ENCODE peak calls at places on chromosomes 11 and 22, in four cellular contexts. One of them, this sample, is unnamed.

GRCh38 chr11:13834463-13834862 is 128.1 kb upstream of the SPON1 start:
- DNase-seq in A549: no peak
- DNase-seq in uterus: no peak
- DNase-seq in cardiac fibroblast: no peak
- DNase-seq in this sample: no peak

GRCh38 chr22:30304495-30305244 is 15.4 kb upstream of the CASTOR1 start:
- DNase-seq in cardiac fibroblast: no peak
- DNase-seq in uterus: no peak
- DNase-seq in A549: no peak
- DNase-seq in this sample: no peak

GRCh38 chr11:27912916-27913315 is 195.0 kb downstream of the KIF18A start:
- DNase-seq in cardiac fibroblast: peak
- DNase-seq in uterus: no peak
- DNase-seq in A549: no peak
- DNase-seq in this sample: no peak

GRCh38 chr22:44735518-44736428 is 16.6 kb upstream of the ARHGAP8 start:
- DNase-seq in cardiac fibroblast: peak
- DNase-seq in A549: peak
- DNase-seq in uterus: peak
- DNase-seq in this sample: peak

GRCh38 chr11:110295086-110295485 is 1.3 kb downstream of the RDX start:
- DNase-seq in uterus: no peak
- DNase-seq in cardiac fibroblast: no peak
- DNase-seq in A549: no peak
- DNase-seq in this sample: no peak

GRCh38 chr11:63667993-63668392 is 3.2 kb downstream of the ATL3 start:
- DNase-seq in cardiac fibroblast: peak
- DNase-seq in A549: peak
- DNase-seq in uterus: no peak
- DNase-seq in this sample: no peak

GRCh38 chr11:112499908-112500204 is 239.2 kb upstream of the PLET1 start:
- DNase-seq in cardiac fibroblast: no peak
- DNase-seq in A549: no peak
- DNase-seq in uterus: no peak
- DNase-seq in this sample: no peak

GRCh38 chr22:48263791-48264351 is 1501.4 kb downstream of the TBC1D22A start:
- DNase-seq in uterus: no peak
- DNase-seq in cardiac fibroblast: no peak
- DNase-seq in A549: no peak
- DNase-seq in this sample: no peak

GRCh38 chr22:29071261-29072045 is 1.4 kb upstream of the KREMEN1 start:
- DNase-seq in uterus: peak
- DNase-seq in cardiac fibroblast: peak
- DNase-seq in A549: no peak
- DNase-seq in this sample: no peak

GRCh38 chr11:121253951-121254350 is 38.6 kb upstream of the SC5D start:
- DNase-seq in A549: no peak
- DNase-seq in cardiac fibroblast: no peak
- DNase-seq in uterus: no peak
- DNase-seq in this sample: no peak

GRCh38 chr11:61429346-61429690 is 457 bp downstream of the CPSF7 start:
- DNase-seq in uterus: peak
- DNase-seq in A549: peak
- DNase-seq in cardiac fibroblast: peak
- DNase-seq in this sample: no peak

GRCh38 chr11:34036456-34036855 is 15.1 kb upstream of the CAPRIN1 start:
- DNase-seq in uterus: no peak
- DNase-seq in A549: no peak
- DNase-seq in cardiac fibroblast: no peak
- DNase-seq in this sample: no peak

GRCh38 chr11:85029964-85030363 is 597.2 kb downstream of the DLG2 start:
- DNase-seq in cardiac fibroblast: peak
- DNase-seq in A549: no peak
- DNase-seq in uterus: no peak
- DNase-seq in this sample: no peak

GRCh38 chr11:44327730-44328691 is 18.1 kb upstream of the ALX4 start:
- DNase-seq in uterus: no peak
- DNase-seq in cardiac fibroblast: no peak
- DNase-seq in A549: no peak
- DNase-seq in this sample: no peak

GRCh38 chr22:47328550-47329243 is 566.2 kb downstream of the TBC1D22A start:
- DNase-seq in cardiac fibroblast: peak
- DNase-seq in uterus: no peak
- DNase-seq in A549: peak
- DNase-seq in this sample: no peak

GRCh38 chr11:34274712-34275398 is 83.0 kb downstream of the ABTB2 start:
- DNase-seq in uterus: peak
- DNase-seq in cardiac fibroblast: peak
- DNase-seq in A549: peak
- DNase-seq in this sample: no peak

GRCh38 chr22:33811686-33812085 is 108.6 kb downstream of the LARGE1 start:
- DNase-seq in cardiac fibroblast: peak
- DNase-seq in uterus: peak
- DNase-seq in A549: no peak
- DNase-seq in this sample: no peak

GRCh38 chr11:83910135-83910534 is 624.0 kb upstream of the CCDC90B start:
- DNase-seq in cardiac fibroblast: no peak
- DNase-seq in uterus: no peak
- DNase-seq in A549: no peak
- DNase-seq in this sample: no peak

GRCh38 chr11:47233989-47234668 is 14.5 kb downstream of the ACP2 start:
- DNase-seq in A549: peak
- DNase-seq in cardiac fibroblast: peak
- DNase-seq in uterus: peak
- DNase-seq in this sample: no peak

GRCh38 chr11:93741882-93742226 is 382 bp downstream of the C11orf54 start:
- DNase-seq in cardiac fibroblast: peak
- DNase-seq in A549: peak
- DNase-seq in uterus: no peak
- DNase-seq in this sample: peak

GRCh38 chr11:114315749-114316368 is 19.7 kb downstream of the NNMT start:
- DNase-seq in A549: peak
- DNase-seq in cardiac fibroblast: peak
- DNase-seq in uterus: no peak
- DNase-seq in this sample: no peak

GRCh38 chr11:117417342-117417741 is 89.7 kb downstream of the CEP164 start:
- DNase-seq in uterus: no peak
- DNase-seq in cardiac fibroblast: no peak
- DNase-seq in A549: no peak
- DNase-seq in this sample: no peak
- TF ChIP-seq CTCF in uterus: no peak
- TF ChIP-seq CTCF in cardiac fibroblast: no peak
- TF ChIP-seq CTCF in A549: no peak
- TF ChIP-seq CTCF in this sample: no peak

DNA sequence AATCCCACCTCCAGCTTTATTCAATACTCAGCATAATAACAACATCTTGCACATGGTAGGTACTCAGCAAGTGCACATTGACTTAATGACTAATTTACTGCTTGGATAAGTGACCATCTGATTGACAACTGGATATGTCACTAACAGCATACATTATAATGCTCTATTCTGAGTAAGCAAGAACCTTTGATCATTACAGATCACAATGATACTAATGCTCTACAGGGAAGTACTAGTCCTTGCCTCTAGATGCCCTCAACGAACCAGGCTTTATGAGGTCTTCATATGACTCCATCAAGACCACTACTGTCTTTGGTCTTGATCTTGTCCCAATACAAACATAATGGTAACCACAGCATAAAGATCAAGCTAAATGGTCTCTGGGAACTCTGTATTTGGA is 167.6 kb upstream of the MTMR2 start:
- DNase-seq in cardiac fibroblast: no peak
- DNase-seq in uterus: no peak
- DNase-seq in A549: no peak
- DNase-seq in this sample: no peak
- TF ChIP-seq CTCF in cardiac fibroblast: no peak
- TF ChIP-seq CTCF in uterus: no peak
- TF ChIP-seq CTCF in A549: peak
- TF ChIP-seq CTCF in this sample: no peak

GRCh38 chr11:41201156-41201555 is 258.3 kb downstream of the LRRC4C start:
- DNase-seq in A549: no peak
- DNase-seq in uterus: no peak
- DNase-seq in cardiac fibroblast: peak
- DNase-seq in this sample: no peak
- TF ChIP-seq CTCF in A549: peak
- TF ChIP-seq CTCF in uterus: no peak
- TF ChIP-seq CTCF in cardiac fibroblast: peak
- TF ChIP-seq CTCF in this sample: peak

GRCh38 chr11:133898031-133898769 is 52.9 kb upstream of the SPATA19 start:
- DNase-seq in cardiac fibroblast: no peak
- DNase-seq in A549: no peak
- DNase-seq in uterus: no peak
- DNase-seq in this sample: no peak
- TF ChIP-seq CTCF in cardiac fibroblast: no peak
- TF ChIP-seq CTCF in A549: no peak
- TF ChIP-seq CTCF in uterus: no peak
- TF ChIP-seq CTCF in this sample: no peak

GRCh38 chr22:27717094-27717493 is 84.5 kb downstream of the MN1 start:
- DNase-seq in cardiac fibroblast: no peak
- DNase-seq in uterus: no peak
- DNase-seq in A549: no peak
- DNase-seq in this sample: no peak

GRCh38 chr22:27714076-27714475 is 87.5 kb downstream of the MN1 start:
- DNase-seq in uterus: no peak
- DNase-seq in A549: no peak
- DNase-seq in cardiac fibroblast: no peak
- DNase-seq in this sample: no peak

GRCh38 chr22:27716074-27716473 is 85.5 kb downstream of the MN1 start:
- DNase-seq in A549: no peak
- DNase-seq in uterus: no peak
- DNase-seq in cardiac fibroblast: no peak
- DNase-seq in this sample: no peak

GRCh38 chr22:27711756-27712155 is 89.8 kb downstream of the MN1 start:
- DNase-seq in uterus: no peak
- DNase-seq in A549: no peak
- DNase-seq in cardiac fibroblast: no peak
- DNase-seq in this sample: no peak

DNA sequence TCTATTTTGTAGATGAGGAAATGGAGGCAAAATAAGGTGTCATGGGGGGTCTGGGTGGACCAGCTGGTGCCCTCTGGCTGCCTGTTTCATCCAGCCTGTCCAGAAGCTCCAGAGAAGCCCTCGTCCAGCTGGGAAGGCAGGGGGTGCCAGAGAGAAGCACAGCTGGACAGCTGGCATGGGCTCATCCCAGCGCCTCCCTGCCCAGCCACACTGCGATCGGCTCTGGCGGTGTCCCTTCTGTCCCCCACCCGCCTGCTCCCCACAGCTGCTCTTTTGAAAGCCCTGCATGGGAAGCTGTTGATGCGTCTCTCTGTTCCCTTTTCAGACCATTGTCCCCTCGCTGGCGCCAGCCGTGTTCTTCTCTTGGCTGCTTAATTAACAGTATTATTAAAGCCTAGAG is 86.5 kb downstream of the MN1 start:
- DNase-seq in cardiac fibroblast: no peak
- DNase-seq in uterus: no peak
- DNase-seq in A549: no peak
- DNase-seq in this sample: no peak
- TF ChIP-seq CTCF in cardiac fibroblast: peak
- TF ChIP-seq CTCF in uterus: no peak
- TF ChIP-seq CTCF in A549: no peak
- TF ChIP-seq CTCF in this sample: no peak

This sample was measured in D721Med.